ENCODE peak calls at places on chromosomes 1 and 21, in ten cellular contexts. G is GM12878, X is Peyer's patch, I is IMR-90, U is stomach, V is Panc1, W is hepatocyte, F is DND-41, Y is GM23338, C is GM06990. M is an unnamed sample.

GRCh38 chr21:36194024-36194423 is 37.4 kb downstream of the DOP1B start:
- DNase-seq in G (no peak), X (no peak), I (no peak), U (peak), V (no peak), W (no peak), F (no peak), Y (no peak), C (no peak), M (no peak)

GRCh38 chr1:111856411-111857135 is 100.9 kb downstream of the DDX20 start:
- DNase-seq in G (no peak), X (no peak), I (no peak), U (no peak), V (no peak), W (no peak), F (no peak), Y (peak), C (no peak), M (no peak)

GRCh38 chr1:206944703-206945102 is 1.6 kb downstream of the PIGR start:
- DNase-seq in G (no peak), X (no peak), I (no peak), U (no peak), V (no peak), W (no peak), F (no peak), Y (no peak), C (no peak), M (no peak)

GRCh38 chr1:17060129-17060868 is 6.5 kb upstream of the SDHB start:
- DNase-seq in G (no peak), X (no peak), I (no peak), U (no peak), V (no peak), W (no peak), F (no peak), Y (peak), C (no peak), M (no peak)

GRCh38 chr21:27301216-27301615 is 334.3 kb upstream of the ADAMTS5 start:
- DNase-seq in G (no peak), X (no peak), I (peak), U (no peak), V (no peak), W (no peak), F (no peak), Y (no peak), C (no peak), M (no peak)

GRCh38 chr1:157937743-157938142 is 55.7 kb upstream of the KIRREL1 start:
- DNase-seq in G (no peak), X (no peak), I (no peak), U (no peak), V (no peak), W (no peak), F (no peak), Y (no peak), C (no peak), M (no peak)

GRCh38 chr21:44902268-44903053 is 18.2 kb downstream of the ITGB2 start:
- DNase-seq in G (no peak), X (no peak), I (no peak), U (no peak), V (no peak), W (no peak), F (no peak), Y (no peak), C (no peak), M (no peak)

GRCh38 chr1:110610084-110610483 is 3.9 kb upstream of the KCNA2 start:
- DNase-seq in G (no peak), X (no peak), I (no peak), U (no peak), V (no peak), W (no peak), F (no peak), Y (no peak), C (no peak), M (no peak)

GRCh38 chr1:100891380-100891779 is 3.3 kb downstream of the EXTL2 start:
- DNase-seq in G (no peak), X (no peak), I (no peak), U (no peak), V (no peak), W (no peak), F (no peak), Y (no peak), C (no peak), M (no peak)

GRCh38 chr1:227192163-227192562 is 126.1 kb downstream of the CDC42BPA start:
- DNase-seq in G (peak), X (no peak), I (peak), U (peak), V (peak), W (peak), F (no peak), Y (peak), C (no peak), M (peak)

GRCh38 chr1:155022927-155023236 is 10.7 kb downstream of the DCST2 start:
- DNase-seq in G (no peak), X (peak), I (no peak), U (peak), V (no peak), W (no peak), F (no peak), Y (no peak), C (no peak), M (no peak)

GRCh38 chr1:74674278-74675048 is 871 bp upstream of the ERICH3 start:
- DNase-seq in G (no peak), X (no peak), I (no peak), U (no peak), V (no peak), W (no peak), F (no peak), Y (peak), C (no peak), M (no peak)

GRCh38 chr1:81670286-81670685 is 130.4 kb upstream of the ADGRL2 start:
- DNase-seq in G (no peak), X (no peak), I (peak), U (peak), V (peak), W (peak), F (no peak), Y (no peak), C (no peak), M (peak)

GRCh38 chr1:59577774-59578173 is 237.0 kb upstream of the HOOK1 start:
- DNase-seq in G (no peak), X (no peak), I (no peak), U (no peak), V (no peak), W (no peak), F (no peak), Y (no peak), C (no peak), M (no peak)

GRCh38 chr1:107666493-107666892 is 298.5 kb downstream of the VAV3 start:
- DNase-seq in G (no peak), X (peak), I (no peak), U (no peak), V (no peak), W (no peak), F (no peak), Y (no peak), C (no peak), M (no peak)

GRCh38 chr1:89724369-89725015 is 91.6 kb downstream of the LRRC8C start:
- DNase-seq in G (peak), X (no peak), I (peak), U (no peak), V (peak), W (no peak), F (no peak), Y (no peak), C (peak), M (no peak)

GRCh38 chr1:161119017-161119378 is 1.1 kb downstream of the NIT1 start:
- DNase-seq in G (no peak), X (peak), I (no peak), U (peak), V (no peak), W (peak), F (peak), Y (peak), C (no peak), M (no peak)

GRCh38 chr1:179021873-179022272 is 3.8 kb upstream of the FAM20B start:
- DNase-seq in G (no peak), X (no peak), I (peak), U (no peak), V (no peak), W (no peak), F (no peak), Y (no peak), C (no peak), M (peak)

GRCh38 chr1:150410582-150411101 is 46.7 kb downstream of the RPRD2 start:
- DNase-seq in G (no peak), X (no peak), I (peak), U (no peak), V (no peak), W (peak), F (no peak), Y (no peak), C (no peak), M (peak)

GRCh38 chr1:181504294-181505115 is 21.2 kb downstream of the CACNA1E start:
- DNase-seq in G (peak), X (no peak), I (peak), U (no peak), V (no peak), W (peak), F (peak), Y (peak), C (peak), M (no peak)

GRCh38 chr1:202192770-202193613 is 607 bp upstream of the LGR6 start:
- DNase-seq in G (no peak), X (peak), I (peak), U (peak), V (no peak), W (peak), F (peak), Y (peak), C (peak), M (peak)
- H3K4me3 ChIP-seq in G (no peak), X (no peak), I (no peak), U (peak), V (peak), W (peak), F (no peak), Y (peak), C (no peak), M (no peak)

GRCh38 chr1:91503975-91504530 is 3.4 kb downstream of the CDC7 start:
- DNase-seq in G (no peak), X (no peak), I (no peak), U (no peak), V (no peak), W (no peak), F (no peak), Y (no peak), C (no peak), M (no peak)

GRCh38 chr1:91506071-91506470 is 5.4 kb downstream of the CDC7 start:
- DNase-seq in G (no peak), X (no peak), I (no peak), U (no peak), V (no peak), W (no peak), F (no peak), Y (no peak), C (no peak), M (no peak)

GRCh38 chr1:91510754-91511153 is 10.1 kb downstream of the CDC7 start:
- DNase-seq in G (no peak), X (no peak), I (no peak), U (no peak), V (no peak), W (no peak), F (no peak), Y (no peak), C (no peak), M (no peak)

GRCh38 chr1:91505086-91505485 is 4.4 kb downstream of the CDC7 start:
- DNase-seq in G (no peak), X (no peak), I (no peak), U (no peak), V (no peak), W (no peak), F (no peak), Y (peak), C (no peak), M (no peak)

GRCh38 chr1:91507330-91507729 is 6.7 kb downstream of the CDC7 start:
- DNase-seq in G (no peak), X (no peak), I (no peak), U (no peak), V (no peak), W (no peak), F (no peak), Y (no peak), C (no peak), M (no peak)
- TF ChIP-seq CTCF in G (no peak), X (no peak), I (no peak), U (no peak), V (no peak), W (peak), F (no peak), Y (no peak), C (no peak), M (no peak)

GRCh38 chr1:31939484-31940329 is 1.5 kb upstream of the PTP4A2 start:
- DNase-seq in G (peak), X (peak), I (peak), U (peak), V (no peak), W (peak), F (peak), Y (peak), C (peak), M (peak)

GRCh38 chr1:31938184-31938975 is at the start of gene PTP4A2:
- DNase-seq in G (peak), X (peak), I (peak), U (peak), V (peak), W (peak), F (peak), Y (peak), C (peak), M (peak)

GRCh38 chr1:31944205-31945089 is 6.3 kb upstream of the PTP4A2 start:
- DNase-seq in G (peak), X (peak), I (peak), U (peak), V (no peak), W (peak), F (peak), Y (peak), C (peak), M (peak)

GRCh38 chr1:31943546-31944184 is 5.5 kb upstream of the PTP4A2 start:
- DNase-seq in G (no peak), X (no peak), I (no peak), U (no peak), V (no peak), W (no peak), F (peak), Y (peak), C (peak), M (peak)
- H3K4me3 ChIP-seq in G (peak), X (peak), I (no peak), U (peak), V (peak), W (no peak), F (peak), Y (peak), C (peak), M (no peak)

GRCh38 chr21:32533611-32534010 is 51.7 kb downstream of the TCP10L start:
- DNase-seq in G (no peak), X (no peak), I (no peak), U (no peak), V (no peak), W (no peak), F (no peak), Y (no peak), C (no peak), M (no peak)
- TF ChIP-seq CTCF in G (no peak), X (no peak), I (no peak), U (no peak), V (no peak), W (no peak), F (no peak), Y (no peak), C (no peak), M (no peak)

GRCh38 chr1:116911779-116912469 is 2.2 kb downstream of the PTGFRN start:
- DNase-seq in G (no peak), X (no peak), I (no peak), U (no peak), V (no peak), W (no peak), F (no peak), Y (no peak), C (no peak), M (no peak)
- H3K4me3 ChIP-seq in G (no peak), X (no peak), I (no peak), U (no peak), V (no peak), W (no peak), F (no peak), Y (peak), C (no peak), M (no peak)

DNA sequence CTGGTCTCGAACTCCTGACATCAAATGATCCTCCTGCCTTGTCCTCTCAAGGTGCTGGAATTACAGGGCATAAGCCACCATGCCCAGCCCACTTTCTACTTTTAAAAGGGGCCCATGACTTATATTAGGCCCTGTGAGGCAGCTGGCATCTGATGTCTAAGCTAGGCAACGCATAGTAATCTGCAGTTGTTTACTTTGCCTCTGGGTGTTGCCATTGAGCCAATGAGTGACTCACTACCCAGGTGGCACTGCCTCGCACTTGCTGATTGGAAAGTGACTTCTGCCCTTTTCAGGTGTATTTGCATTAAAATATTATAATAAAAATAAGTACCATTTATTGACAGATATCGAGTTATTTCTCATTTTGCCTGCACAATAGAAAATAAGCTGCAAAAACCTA is 84.9 kb downstream of the KIF14 start:
- DNase-seq in G (no peak), X (no peak), I (no peak), U (peak), V (peak), W (no peak), F (peak), Y (peak), C (no peak), M (no peak)
- TF ChIP-seq CTCF in G (peak), X (peak), I (no peak), U (no peak), V (no peak), W (no peak), F (peak), Y (peak), C (peak), M (peak)